ENCODE peak calls at places on chromosomes 3 and 15, in six cellular contexts. One of them, this sample, is unnamed.
A peak's percentile ranks its signal among the peaks of the same experiment; 100 is the strongest.

GRCh38 chr3:13515786-13516783 is 32.8 kb upstream of the FBLN2 start:
- DNase-seq in HCT116: no peak
- DNase-seq in transverse colon: no peak
- DNase-seq in testis: peak; percentile 36
- DNase-seq in spleen: no peak
- DNase-seq in breast epithelium: no peak
- DNase-seq in this sample: peak; percentile 26

GRCh38 chr3:190811775-190812480 is 50.6 kb downstream of the GMNC start:
- DNase-seq in HCT116: peak; percentile 67
- DNase-seq in transverse colon: no peak
- DNase-seq in testis: peak; percentile 68
- DNase-seq in spleen: no peak
- DNase-seq in breast epithelium: no peak
- DNase-seq in this sample: peak; percentile 70

GRCh38 chr3:52253314-52254260 is 8.0 kb downstream of the PPM1M start:
- DNase-seq in HCT116: no peak
- DNase-seq in transverse colon: peak; percentile 68
- DNase-seq in testis: peak; percentile 43
- DNase-seq in spleen: peak; percentile 94
- DNase-seq in breast epithelium: no peak
- DNase-seq in this sample: peak; percentile 98

GRCh38 chr15:86483936-86484335 is 404.3 kb downstream of the AGBL1 start:
- DNase-seq in HCT116: no peak
- DNase-seq in transverse colon: no peak
- DNase-seq in testis: no peak
- DNase-seq in spleen: no peak
- DNase-seq in breast epithelium: no peak
- DNase-seq in this sample: peak; percentile 14

GRCh38 chr15:35271371-35272043 is 186.4 kb upstream of the NANOGP8 start:
- DNase-seq in HCT116: no peak
- DNase-seq in transverse colon: no peak
- DNase-seq in testis: no peak
- DNase-seq in spleen: no peak
- DNase-seq in breast epithelium: no peak
- DNase-seq in this sample: no peak

GRCh38 chr15:47473857-47474256 is 243.4 kb upstream of the SEMA6D start:
- DNase-seq in HCT116: no peak
- DNase-seq in transverse colon: peak; percentile 7
- DNase-seq in testis: peak; percentile 58
- DNase-seq in spleen: no peak
- DNase-seq in breast epithelium: no peak
- DNase-seq in this sample: no peak

GRCh38 chr3:52086939-52087675 is 30.7 kb upstream of the DUSP7 start:
- DNase-seq in HCT116: no peak
- DNase-seq in transverse colon: no peak
- DNase-seq in testis: no peak
- DNase-seq in spleen: peak; percentile 58
- DNase-seq in breast epithelium: no peak
- DNase-seq in this sample: peak; percentile 85

GRCh38 chr15:38714309-38715072 is 149.9 kb upstream of the RASGRP1 start:
- DNase-seq in HCT116: no peak
- DNase-seq in transverse colon: no peak
- DNase-seq in testis: no peak
- DNase-seq in spleen: no peak
- DNase-seq in breast epithelium: no peak
- DNase-seq in this sample: no peak

GRCh38 chr3:175426805-175427204 is 567.7 kb downstream of the NAALADL2 start:
- DNase-seq in HCT116: no peak
- DNase-seq in transverse colon: no peak
- DNase-seq in testis: no peak
- DNase-seq in spleen: no peak
- DNase-seq in breast epithelium: no peak
- DNase-seq in this sample: no peak

GRCh38 chr15:57596978-57597377 is 5.3 kb downstream of the MYZAP start:
- DNase-seq in HCT116: no peak
- DNase-seq in transverse colon: no peak
- DNase-seq in testis: no peak
- DNase-seq in spleen: no peak
- DNase-seq in breast epithelium: no peak
- DNase-seq in this sample: no peak

GRCh38 chr3:179148446-179149238 is 485 bp downstream of the PIK3CA start:
- DNase-seq in HCT116: no peak
- DNase-seq in transverse colon: peak; percentile 54
- DNase-seq in testis: peak; percentile 41
- DNase-seq in spleen: peak; percentile 96
- DNase-seq in breast epithelium: peak; percentile 53
- DNase-seq in this sample: peak; percentile 71

GRCh38 chr15:28989239-28989830 is 103.6 kb downstream of the APBA2 start:
- DNase-seq in HCT116: no peak
- DNase-seq in transverse colon: no peak
- DNase-seq in testis: peak; percentile 50
- DNase-seq in spleen: no peak
- DNase-seq in breast epithelium: no peak
- DNase-seq in this sample: peak; percentile 57

GRCh38 chr3:134392336-134392983 is 18.2 kb upstream of the AMOTL2 start:
- DNase-seq in HCT116: no peak
- DNase-seq in transverse colon: no peak
- DNase-seq in testis: peak; percentile 25
- DNase-seq in spleen: no peak
- DNase-seq in breast epithelium: no peak
- DNase-seq in this sample: no peak

GRCh38 chr3:45987368-45988099 is 8.1 kb downstream of the FYCO1 start:
- DNase-seq in HCT116: no peak
- DNase-seq in transverse colon: no peak
- DNase-seq in testis: peak; percentile 61
- DNase-seq in spleen: no peak
- DNase-seq in breast epithelium: no peak
- DNase-seq in this sample: peak; percentile 20

GRCh38 chr15:77346637-77347036 is 73.3 kb downstream of the PEAK1 start:
- DNase-seq in HCT116: no peak
- DNase-seq in transverse colon: no peak
- DNase-seq in testis: no peak
- DNase-seq in spleen: no peak
- DNase-seq in breast epithelium: no peak
- DNase-seq in this sample: no peak

GRCh38 chr3:186965141-186965879 is 35.0 kb downstream of the ST6GAL1 start:
- DNase-seq in HCT116: no peak
- DNase-seq in transverse colon: no peak
- DNase-seq in testis: peak; percentile 18
- DNase-seq in spleen: no peak
- DNase-seq in breast epithelium: no peak
- DNase-seq in this sample: no peak

GRCh38 chr3:188721990-188722389 is 449.8 kb upstream of the TPRG1 start:
- DNase-seq in HCT116: no peak
- DNase-seq in transverse colon: no peak
- DNase-seq in testis: no peak
- DNase-seq in spleen: no peak
- DNase-seq in breast epithelium: no peak
- DNase-seq in this sample: no peak

GRCh38 chr3:170054204-170054603 is 16.4 kb downstream of the GPR160 start:
- DNase-seq in HCT116: no peak
- DNase-seq in transverse colon: no peak
- DNase-seq in testis: no peak
- DNase-seq in spleen: no peak
- DNase-seq in breast epithelium: no peak
- DNase-seq in this sample: peak; percentile 39

GRCh38 chr15:31398677-31399260 is 72.1 kb downstream of the KLF13 start:
- DNase-seq in HCT116: no peak
- DNase-seq in transverse colon: peak; percentile 66
- DNase-seq in testis: no peak
- DNase-seq in spleen: no peak
- DNase-seq in breast epithelium: no peak
- DNase-seq in this sample: no peak

GRCh38 chr15:95371664-95372063 is 958.8 kb upstream of the NR2F2 start:
- DNase-seq in HCT116: no peak
- DNase-seq in transverse colon: no peak
- DNase-seq in testis: no peak
- DNase-seq in spleen: no peak
- DNase-seq in breast epithelium: no peak
- DNase-seq in this sample: no peak

GRCh38 chr3:62662680-62663079 is 212.5 kb downstream of the CADPS start:
- DNase-seq in HCT116: no peak
- DNase-seq in transverse colon: no peak
- DNase-seq in testis: no peak
- DNase-seq in spleen: no peak
- DNase-seq in breast epithelium: no peak
- DNase-seq in this sample: no peak

GRCh38 chr3:62670351-62670750 is 204.9 kb downstream of the CADPS start:
- DNase-seq in HCT116: no peak
- DNase-seq in transverse colon: no peak
- DNase-seq in testis: no peak
- DNase-seq in spleen: no peak
- DNase-seq in breast epithelium: no peak
- DNase-seq in this sample: no peak

GRCh38 chr3:62667714-62668113 is 207.5 kb downstream of the CADPS start:
- DNase-seq in HCT116: no peak
- DNase-seq in transverse colon: no peak
- DNase-seq in testis: no peak
- DNase-seq in spleen: no peak
- DNase-seq in breast epithelium: no peak
- DNase-seq in this sample: peak; percentile 4

GRCh38 chr3:62669161-62669560 is 206.1 kb downstream of the CADPS start:
- DNase-seq in HCT116: no peak
- DNase-seq in transverse colon: no peak
- DNase-seq in testis: peak; percentile 15
- DNase-seq in spleen: no peak
- DNase-seq in breast epithelium: no peak
- DNase-seq in this sample: no peak

GRCh38 chr3:62665627-62666433 is 209.4 kb downstream of the CADPS start:
- DNase-seq in HCT116: peak; percentile 26
- DNase-seq in transverse colon: peak; percentile 83
- DNase-seq in testis: peak; percentile 90
- DNase-seq in spleen: no peak
- DNase-seq in breast epithelium: peak; percentile 57
- DNase-seq in this sample: peak; percentile 55
- H3K4me3 ChIP-seq in HCT116: no peak overlapping the region
- H3K4me3 ChIP-seq in transverse colon: no peak overlapping the region
- H3K4me3 ChIP-seq in testis: no peak overlapping the region
- H3K4me3 ChIP-seq in spleen: no peak overlapping the region
- H3K4me3 ChIP-seq in breast epithelium: no peak overlapping the region
- H3K4me3 ChIP-seq in this sample: no peak overlapping the region

GRCh38 chr3:48656061-48656840 is 6.4 kb downstream of the CELSR3 start:
- DNase-seq in HCT116: peak; percentile 21
- DNase-seq in transverse colon: peak; percentile 79
- DNase-seq in testis: peak; percentile 88
- DNase-seq in spleen: peak; percentile 94
- DNase-seq in breast epithelium: peak; percentile 76
- DNase-seq in this sample: peak; percentile 78
- TF ChIP-seq POLR2A in HCT116: no peak
- TF ChIP-seq POLR2A in transverse colon: no peak
- TF ChIP-seq POLR2A in testis: no peak
- TF ChIP-seq POLR2A in spleen: no peak
- TF ChIP-seq POLR2A in breast epithelium: no peak
- TF ChIP-seq POLR2A in this sample: no peak

GRCh38 chr15:101068523-101068960 is 149.4 kb downstream of the LRRK1 start:
- DNase-seq in HCT116: no peak
- DNase-seq in transverse colon: no peak
- DNase-seq in testis: no peak
- DNase-seq in spleen: peak; percentile 69
- DNase-seq in breast epithelium: no peak
- DNase-seq in this sample: no peak
- H3K4me3 ChIP-seq in HCT116: no peak overlapping the region
- H3K4me3 ChIP-seq in transverse colon: no peak overlapping the region
- H3K4me3 ChIP-seq in testis: no peak overlapping the region
- H3K4me3 ChIP-seq in spleen: no peak overlapping the region
- H3K4me3 ChIP-seq in breast epithelium: no peak overlapping the region
- H3K4me3 ChIP-seq in this sample: no peak overlapping the region

GRCh38 chr15:63052128-63052826 is 9.7 kb downstream of the TPM1 start:
- DNase-seq in HCT116: no peak
- DNase-seq in transverse colon: no peak
- DNase-seq in testis: no peak
- DNase-seq in spleen: no peak
- DNase-seq in breast epithelium: no peak
- DNase-seq in this sample: no peak
- TF ChIP-seq POLR2A in HCT116: no peak
- TF ChIP-seq POLR2A in transverse colon: no peak
- TF ChIP-seq POLR2A in testis: no peak
- TF ChIP-seq POLR2A in spleen: no peak
- TF ChIP-seq POLR2A in breast epithelium: no peak
- TF ChIP-seq POLR2A in this sample: no peak

GRCh38 chr3:150737874-150738679 is 24.9 kb downstream of the SIAH2 start:
- DNase-seq in HCT116: peak; percentile 42
- DNase-seq in transverse colon: no peak
- DNase-seq in testis: no peak
- DNase-seq in spleen: no peak
- DNase-seq in breast epithelium: no peak
- DNase-seq in this sample: peak; percentile 70

GRCh38 chr3:150736903-150737832 is 25.8 kb downstream of the SIAH2 start:
- DNase-seq in HCT116: no peak
- DNase-seq in transverse colon: no peak
- DNase-seq in testis: no peak
- DNase-seq in spleen: no peak
- DNase-seq in breast epithelium: no peak
- DNase-seq in this sample: peak; percentile 82

GRCh38 chr3:150734795-150735119 is 28.2 kb downstream of the SIAH2 start:
- DNase-seq in HCT116: no peak
- DNase-seq in transverse colon: no peak
- DNase-seq in testis: no peak
- DNase-seq in spleen: no peak
- DNase-seq in breast epithelium: no peak
- DNase-seq in this sample: no peak

GRCh38 chr3:150733936-150734794 is 28.8 kb downstream of the SIAH2 start:
- DNase-seq in HCT116: no peak
- DNase-seq in transverse colon: no peak
- DNase-seq in testis: no peak
- DNase-seq in spleen: no peak
- DNase-seq in breast epithelium: no peak
- DNase-seq in this sample: no peak

GRCh38 chr3:150736316-150736719 is 26.7 kb downstream of the SIAH2 start:
- DNase-seq in HCT116: no peak
- DNase-seq in transverse colon: no peak
- DNase-seq in testis: no peak
- DNase-seq in spleen: no peak
- DNase-seq in breast epithelium: no peak
- DNase-seq in this sample: no peak
- H3K4me3 ChIP-seq in HCT116: no peak overlapping the region
- H3K4me3 ChIP-seq in transverse colon: no peak overlapping the region
- H3K4me3 ChIP-seq in testis: no peak overlapping the region
- H3K4me3 ChIP-seq in spleen: no peak overlapping the region
- H3K4me3 ChIP-seq in breast epithelium: no peak overlapping the region
- H3K4me3 ChIP-seq in this sample: no peak overlapping the region

This sample was measured in NB4.